ENCODE peak calls at places on chromosomes 12 and 14, in five cellular contexts. S is OCI-LY7; M is AG04450; H is transverse colon; N is CD8-positive, alpha-beta memory T cell. E is an unnamed sample.

GRCh38 chr14:104423715-104424405 is 155.7 kb upstream of the C14orf180 start:
- DNase-seq in S (no peak), M (no peak), H (no peak), N (no peak), E (no peak)

GRCh38 chr14:23164250-23164649 is 19.2 kb downstream of the SLC7A8 start:
- DNase-seq in S (no peak), M (no peak), H (no peak), N (no peak), E (no peak)

GRCh38 chr14:63343878-63344277 is 25.1 kb upstream of the GPHB5 start:
- DNase-seq in S (no peak), M (no peak), H (no peak), N (no peak), E (no peak)

GRCh38 chr14:61934385-61934784 is 172.2 kb downstream of the SNAPC1 start:
- DNase-seq in S (no peak), M (peak; percentile 84), H (no peak), N (no peak), E (no peak)

GRCh38 chr14:93794756-93795155 is 6.5 kb upstream of the PRIMA1 start:
- DNase-seq in S (no peak), M (no peak), H (no peak), N (no peak), E (no peak)

GRCh38 chr14:88212691-88213090 is 110.4 kb downstream of the KCNK10 start:
- DNase-seq in S (no peak), M (no peak), H (no peak), N (no peak), E (no peak)

GRCh38 chr14:94689218-94689984 is 77.2 kb downstream of the SERPINA3 start:
- DNase-seq in S (peak; percentile 33), M (no peak), H (peak; percentile 50), N (peak; percentile 16), E (peak; percentile 19)

GRCh38 chr12:69600804-69601203 is 9.9 kb downstream of the LRRC10 start:
- DNase-seq in S (no peak), M (no peak), H (no peak), N (no peak), E (no peak)

GRCh38 chr12:117845271-117845904 is 123.4 kb downstream of the KSR2 start:
- DNase-seq in S (peak; percentile 54), M (no peak), H (no peak), N (no peak), E (no peak)

GRCh38 chr12:75447695-75448393 is 32.7 kb upstream of the GLIPR1 start:
- DNase-seq in S (no peak), M (no peak), H (no peak), N (no peak), E (no peak)

GRCh38 chr12:43370299-43370698 is 181.7 kb downstream of the ADAMTS20 start:
- DNase-seq in S (no peak), M (peak; percentile 18), H (no peak), N (no peak), E (no peak)

GRCh38 chr14:76909266-76909665 is 83.1 kb downstream of the LRRC74A start:
- DNase-seq in S (no peak), M (no peak), H (no peak), N (no peak), E (no peak)

GRCh38 chr12:64680235-64680634 is 69.9 kb downstream of the RASSF3 start:
- DNase-seq in S (no peak), M (no peak), H (peak; percentile 53), N (no peak), E (no peak)